ENCODE peak calls at places on chromosome 9, in eight cellular contexts. One of them, this sample, is unnamed.

GRCh38 chr9:98453589-98454311 is 198.3 kb upstream of the TBC1D2 start:
- DNase-seq in MCF 10A: peak; percentile 33
- DNase-seq in activated CD8-positive, alpha-beta memory T cell treated with anti-CD3 and anti-CD28 coated beads, Interleukin-2, amount 50 U/mL, for 48 hours: no peak
- DNase-seq in stimulated activated CD4-positive, alpha-beta T cell treated with anti-CD3 and anti-CD28 coated beads, Interleukin-1b, Interleukin-23, amount 100 ng/mL, for 24 hours: no peak
- DNase-seq in HCT116: no peak
- DNase-seq in HAP-1: no peak
- DNase-seq in AG04450: no peak
- DNase-seq in NCI-H82: no peak
- DNase-seq in this sample: no peak

GRCh38 chr9:38178282-38178681 is 109.3 kb upstream of the SHB start:
- DNase-seq in MCF 10A: no peak
- DNase-seq in activated CD8-positive, alpha-beta memory T cell treated with anti-CD3 and anti-CD28 coated beads, Interleukin-2, amount 50 U/mL, for 48 hours: no peak
- DNase-seq in stimulated activated CD4-positive, alpha-beta T cell treated with anti-CD3 and anti-CD28 coated beads, Interleukin-1b, Interleukin-23, amount 100 ng/mL, for 24 hours: no peak
- DNase-seq in HCT116: peak; percentile 24
- DNase-seq in HAP-1: no peak
- DNase-seq in AG04450: no peak
- DNase-seq in NCI-H82: no peak
- DNase-seq in this sample: no peak

GRCh38 chr9:37988041-37988440 is 81.0 kb downstream of the SHB start:
- DNase-seq in MCF 10A: no peak
- DNase-seq in activated CD8-positive, alpha-beta memory T cell treated with anti-CD3 and anti-CD28 coated beads, Interleukin-2, amount 50 U/mL, for 48 hours: no peak
- DNase-seq in stimulated activated CD4-positive, alpha-beta T cell treated with anti-CD3 and anti-CD28 coated beads, Interleukin-1b, Interleukin-23, amount 100 ng/mL, for 24 hours: no peak
- DNase-seq in HCT116: no peak
- DNase-seq in HAP-1: no peak
- DNase-seq in AG04450: no peak
- DNase-seq in NCI-H82: peak; percentile 67
- DNase-seq in this sample: no peak

GRCh38 chr9:82651474-82651873 is 411.5 kb downstream of the RASEF start:
- DNase-seq in MCF 10A: no peak
- DNase-seq in activated CD8-positive, alpha-beta memory T cell treated with anti-CD3 and anti-CD28 coated beads, Interleukin-2, amount 50 U/mL, for 48 hours: no peak
- DNase-seq in stimulated activated CD4-positive, alpha-beta T cell treated with anti-CD3 and anti-CD28 coated beads, Interleukin-1b, Interleukin-23, amount 100 ng/mL, for 24 hours: no peak
- DNase-seq in HCT116: no peak
- DNase-seq in HAP-1: no peak
- DNase-seq in AG04450: no peak
- DNase-seq in NCI-H82: no peak
- DNase-seq in this sample: no peak

GRCh38 chr9:23938908-23939307 is 112.9 kb upstream of the ELAVL2 start:
- DNase-seq in MCF 10A: no peak
- DNase-seq in activated CD8-positive, alpha-beta memory T cell treated with anti-CD3 and anti-CD28 coated beads, Interleukin-2, amount 50 U/mL, for 48 hours: no peak
- DNase-seq in stimulated activated CD4-positive, alpha-beta T cell treated with anti-CD3 and anti-CD28 coated beads, Interleukin-1b, Interleukin-23, amount 100 ng/mL, for 24 hours: no peak
- DNase-seq in HCT116: no peak
- DNase-seq in HAP-1: no peak
- DNase-seq in AG04450: no peak
- DNase-seq in NCI-H82: no peak
- DNase-seq in this sample: no peak

GRCh38 chr9:129330711-129331279 is 152.7 kb upstream of the IER5L start:
- DNase-seq in MCF 10A: no peak
- DNase-seq in activated CD8-positive, alpha-beta memory T cell treated with anti-CD3 and anti-CD28 coated beads, Interleukin-2, amount 50 U/mL, for 48 hours: no peak
- DNase-seq in stimulated activated CD4-positive, alpha-beta T cell treated with anti-CD3 and anti-CD28 coated beads, Interleukin-1b, Interleukin-23, amount 100 ng/mL, for 24 hours: no peak
- DNase-seq in HCT116: peak; percentile 68
- DNase-seq in HAP-1: no peak
- DNase-seq in AG04450: no peak
- DNase-seq in NCI-H82: no peak
- DNase-seq in this sample: no peak

GRCh38 chr9:84974790-84975189 is 305.3 kb downstream of the NTRK2 start:
- DNase-seq in MCF 10A: no peak
- DNase-seq in activated CD8-positive, alpha-beta memory T cell treated with anti-CD3 and anti-CD28 coated beads, Interleukin-2, amount 50 U/mL, for 48 hours: no peak
- DNase-seq in stimulated activated CD4-positive, alpha-beta T cell treated with anti-CD3 and anti-CD28 coated beads, Interleukin-1b, Interleukin-23, amount 100 ng/mL, for 24 hours: no peak
- DNase-seq in HCT116: no peak
- DNase-seq in HAP-1: no peak
- DNase-seq in AG04450: no peak
- DNase-seq in NCI-H82: no peak
- DNase-seq in this sample: no peak

GRCh38 chr9:14326264-14326826 is 12.4 kb upstream of the NFIB start:
- DNase-seq in MCF 10A: peak; percentile 76
- DNase-seq in activated CD8-positive, alpha-beta memory T cell treated with anti-CD3 and anti-CD28 coated beads, Interleukin-2, amount 50 U/mL, for 48 hours: no peak
- DNase-seq in stimulated activated CD4-positive, alpha-beta T cell treated with anti-CD3 and anti-CD28 coated beads, Interleukin-1b, Interleukin-23, amount 100 ng/mL, for 24 hours: no peak
- DNase-seq in HCT116: no peak
- DNase-seq in HAP-1: no peak
- DNase-seq in AG04450: no peak
- DNase-seq in NCI-H82: peak; percentile 59
- DNase-seq in this sample: no peak

GRCh38 chr9:136437430-136437829 is 2.2 kb downstream of the INPP5E start:
- DNase-seq in MCF 10A: peak; percentile 71
- DNase-seq in activated CD8-positive, alpha-beta memory T cell treated with anti-CD3 and anti-CD28 coated beads, Interleukin-2, amount 50 U/mL, for 48 hours: no peak
- DNase-seq in stimulated activated CD4-positive, alpha-beta T cell treated with anti-CD3 and anti-CD28 coated beads, Interleukin-1b, Interleukin-23, amount 100 ng/mL, for 24 hours: no peak
- DNase-seq in HCT116: no peak
- DNase-seq in HAP-1: no peak
- DNase-seq in AG04450: no peak
- DNase-seq in NCI-H82: no peak
- DNase-seq in this sample: peak; percentile 3

GRCh38 chr9:136093331-136093986 is 1.6 kb downstream of the NACC2 start:
- DNase-seq in MCF 10A: no peak
- DNase-seq in activated CD8-positive, alpha-beta memory T cell treated with anti-CD3 and anti-CD28 coated beads, Interleukin-2, amount 50 U/mL, for 48 hours: no peak
- DNase-seq in stimulated activated CD4-positive, alpha-beta T cell treated with anti-CD3 and anti-CD28 coated beads, Interleukin-1b, Interleukin-23, amount 100 ng/mL, for 24 hours: no peak
- DNase-seq in HCT116: no peak
- DNase-seq in HAP-1: peak; percentile 71
- DNase-seq in AG04450: no peak
- DNase-seq in NCI-H82: no peak
- DNase-seq in this sample: no peak

GRCh38 chr9:72154468-72155281 is 5.4 kb downstream of the GDA start:
- DNase-seq in MCF 10A: peak; percentile 54
- DNase-seq in activated CD8-positive, alpha-beta memory T cell treated with anti-CD3 and anti-CD28 coated beads, Interleukin-2, amount 50 U/mL, for 48 hours: no peak
- DNase-seq in stimulated activated CD4-positive, alpha-beta T cell treated with anti-CD3 and anti-CD28 coated beads, Interleukin-1b, Interleukin-23, amount 100 ng/mL, for 24 hours: no peak
- DNase-seq in HCT116: no peak
- DNase-seq in HAP-1: no peak
- DNase-seq in AG04450: no peak
- DNase-seq in NCI-H82: no peak
- DNase-seq in this sample: no peak

GRCh38 chr9:121009657-121010056 is 40.4 kb downstream of the C5 start:
- DNase-seq in MCF 10A: no peak
- DNase-seq in activated CD8-positive, alpha-beta memory T cell treated with anti-CD3 and anti-CD28 coated beads, Interleukin-2, amount 50 U/mL, for 48 hours: no peak
- DNase-seq in stimulated activated CD4-positive, alpha-beta T cell treated with anti-CD3 and anti-CD28 coated beads, Interleukin-1b, Interleukin-23, amount 100 ng/mL, for 24 hours: no peak
- DNase-seq in HCT116: no peak
- DNase-seq in HAP-1: no peak
- DNase-seq in AG04450: no peak
- DNase-seq in NCI-H82: no peak
- DNase-seq in this sample: no peak

GRCh38 chr9:3971391-3972082 is 328.3 kb downstream of the GLIS3 start:
- DNase-seq in MCF 10A: no peak
- DNase-seq in activated CD8-positive, alpha-beta memory T cell treated with anti-CD3 and anti-CD28 coated beads, Interleukin-2, amount 50 U/mL, for 48 hours: no peak
- DNase-seq in stimulated activated CD4-positive, alpha-beta T cell treated with anti-CD3 and anti-CD28 coated beads, Interleukin-1b, Interleukin-23, amount 100 ng/mL, for 24 hours: no peak
- DNase-seq in HCT116: no peak
- DNase-seq in HAP-1: no peak
- DNase-seq in AG04450: no peak
- DNase-seq in NCI-H82: no peak
- DNase-seq in this sample: no peak

GRCh38 chr9:96413312-96414221 is 4.6 kb downstream of the ZNF367 start:
- DNase-seq in MCF 10A: no peak
- DNase-seq in activated CD8-positive, alpha-beta memory T cell treated with anti-CD3 and anti-CD28 coated beads, Interleukin-2, amount 50 U/mL, for 48 hours: no peak
- DNase-seq in stimulated activated CD4-positive, alpha-beta T cell treated with anti-CD3 and anti-CD28 coated beads, Interleukin-1b, Interleukin-23, amount 100 ng/mL, for 24 hours: no peak
- DNase-seq in HCT116: no peak
- DNase-seq in HAP-1: peak; percentile 62
- DNase-seq in AG04450: no peak
- DNase-seq in NCI-H82: peak; percentile 5
- DNase-seq in this sample: no peak

GRCh38 chr9:136043386-136044054 is 51.6 kb downstream of the NACC2 start:
- DNase-seq in MCF 10A: no peak
- DNase-seq in activated CD8-positive, alpha-beta memory T cell treated with anti-CD3 and anti-CD28 coated beads, Interleukin-2, amount 50 U/mL, for 48 hours: no peak
- DNase-seq in stimulated activated CD4-positive, alpha-beta T cell treated with anti-CD3 and anti-CD28 coated beads, Interleukin-1b, Interleukin-23, amount 100 ng/mL, for 24 hours: no peak
- DNase-seq in HCT116: no peak
- DNase-seq in HAP-1: no peak
- DNase-seq in AG04450: no peak
- DNase-seq in NCI-H82: no peak
- DNase-seq in this sample: no peak

GRCh38 chr9:127970401-127971313 is 10.1 kb downstream of the EEIG1 start:
- DNase-seq in MCF 10A: no peak
- DNase-seq in activated CD8-positive, alpha-beta memory T cell treated with anti-CD3 and anti-CD28 coated beads, Interleukin-2, amount 50 U/mL, for 48 hours: peak; percentile 79
- DNase-seq in stimulated activated CD4-positive, alpha-beta T cell treated with anti-CD3 and anti-CD28 coated beads, Interleukin-1b, Interleukin-23, amount 100 ng/mL, for 24 hours: no peak
- DNase-seq in HCT116: no peak
- DNase-seq in HAP-1: no peak
- DNase-seq in AG04450: no peak
- DNase-seq in NCI-H82: peak; percentile 36
- DNase-seq in this sample: peak; percentile 48

GRCh38 chr9:7273575-7273974 is 515.8 kb downstream of the KDM4C start:
- DNase-seq in MCF 10A: peak; percentile 9
- DNase-seq in activated CD8-positive, alpha-beta memory T cell treated with anti-CD3 and anti-CD28 coated beads, Interleukin-2, amount 50 U/mL, for 48 hours: no peak
- DNase-seq in stimulated activated CD4-positive, alpha-beta T cell treated with anti-CD3 and anti-CD28 coated beads, Interleukin-1b, Interleukin-23, amount 100 ng/mL, for 24 hours: no peak
- DNase-seq in HCT116: no peak
- DNase-seq in HAP-1: peak; percentile 27
- DNase-seq in AG04450: peak; percentile 6
- DNase-seq in NCI-H82: peak; percentile 40
- DNase-seq in this sample: peak; percentile 80

GRCh38 chr9:36603006-36603405 is 30.3 kb downstream of the MELK start:
- DNase-seq in MCF 10A: no peak
- DNase-seq in activated CD8-positive, alpha-beta memory T cell treated with anti-CD3 and anti-CD28 coated beads, Interleukin-2, amount 50 U/mL, for 48 hours: no peak
- DNase-seq in stimulated activated CD4-positive, alpha-beta T cell treated with anti-CD3 and anti-CD28 coated beads, Interleukin-1b, Interleukin-23, amount 100 ng/mL, for 24 hours: no peak
- DNase-seq in HCT116: no peak
- DNase-seq in HAP-1: no peak
- DNase-seq in AG04450: no peak
- DNase-seq in NCI-H82: no peak
- DNase-seq in this sample: no peak

GRCh38 chr9:34501889-34502425 is 20.8 kb downstream of the ENHO start:
- DNase-seq in MCF 10A: no peak
- DNase-seq in activated CD8-positive, alpha-beta memory T cell treated with anti-CD3 and anti-CD28 coated beads, Interleukin-2, amount 50 U/mL, for 48 hours: no peak
- DNase-seq in stimulated activated CD4-positive, alpha-beta T cell treated with anti-CD3 and anti-CD28 coated beads, Interleukin-1b, Interleukin-23, amount 100 ng/mL, for 24 hours: no peak
- DNase-seq in HCT116: no peak
- DNase-seq in HAP-1: no peak
- DNase-seq in AG04450: no peak
- DNase-seq in NCI-H82: peak; percentile 23
- DNase-seq in this sample: peak; percentile 64

GRCh38 chr9:34958411-34958982 is 412 bp downstream of the PHF24 start:
- DNase-seq in MCF 10A: no peak
- DNase-seq in activated CD8-positive, alpha-beta memory T cell treated with anti-CD3 and anti-CD28 coated beads, Interleukin-2, amount 50 U/mL, for 48 hours: no peak
- DNase-seq in stimulated activated CD4-positive, alpha-beta T cell treated with anti-CD3 and anti-CD28 coated beads, Interleukin-1b, Interleukin-23, amount 100 ng/mL, for 24 hours: no peak
- DNase-seq in HCT116: no peak
- DNase-seq in HAP-1: no peak
- DNase-seq in AG04450: no peak
- DNase-seq in NCI-H82: no peak
- DNase-seq in this sample: no peak

GRCh38 chr9:127813739-127814226 is 11.1 kb downstream of the FPGS start:
- DNase-seq in MCF 10A: no peak
- DNase-seq in activated CD8-positive, alpha-beta memory T cell treated with anti-CD3 and anti-CD28 coated beads, Interleukin-2, amount 50 U/mL, for 48 hours: no peak
- DNase-seq in stimulated activated CD4-positive, alpha-beta T cell treated with anti-CD3 and anti-CD28 coated beads, Interleukin-1b, Interleukin-23, amount 100 ng/mL, for 24 hours: no peak
- DNase-seq in HCT116: no peak
- DNase-seq in HAP-1: no peak
- DNase-seq in AG04450: no peak
- DNase-seq in NCI-H82: no peak
- DNase-seq in this sample: no peak

GRCh38 chr9:4118666-4119065 is 181.2 kb downstream of the GLIS3 start:
- DNase-seq in MCF 10A: no peak
- DNase-seq in activated CD8-positive, alpha-beta memory T cell treated with anti-CD3 and anti-CD28 coated beads, Interleukin-2, amount 50 U/mL, for 48 hours: no peak
- DNase-seq in stimulated activated CD4-positive, alpha-beta T cell treated with anti-CD3 and anti-CD28 coated beads, Interleukin-1b, Interleukin-23, amount 100 ng/mL, for 24 hours: no peak
- DNase-seq in HCT116: no peak
- DNase-seq in HAP-1: no peak
- DNase-seq in AG04450: no peak
- DNase-seq in NCI-H82: no peak
- DNase-seq in this sample: no peak

GRCh38 chr9:79264511-79265448 is 307.0 kb upstream of the TLE4 start:
- DNase-seq in MCF 10A: no peak
- DNase-seq in activated CD8-positive, alpha-beta memory T cell treated with anti-CD3 and anti-CD28 coated beads, Interleukin-2, amount 50 U/mL, for 48 hours: no peak
- DNase-seq in stimulated activated CD4-positive, alpha-beta T cell treated with anti-CD3 and anti-CD28 coated beads, Interleukin-1b, Interleukin-23, amount 100 ng/mL, for 24 hours: no peak
- DNase-seq in HCT116: no peak
- DNase-seq in HAP-1: no peak
- DNase-seq in AG04450: no peak
- DNase-seq in NCI-H82: no peak
- DNase-seq in this sample: peak; percentile 76

GRCh38 chr9:81626511-81626910 is 62.8 kb downstream of the TLE1 start:
- DNase-seq in MCF 10A: peak; percentile 75
- DNase-seq in activated CD8-positive, alpha-beta memory T cell treated with anti-CD3 and anti-CD28 coated beads, Interleukin-2, amount 50 U/mL, for 48 hours: no peak
- DNase-seq in stimulated activated CD4-positive, alpha-beta T cell treated with anti-CD3 and anti-CD28 coated beads, Interleukin-1b, Interleukin-23, amount 100 ng/mL, for 24 hours: no peak
- DNase-seq in HCT116: peak; percentile 7
- DNase-seq in HAP-1: no peak
- DNase-seq in AG04450: no peak
- DNase-seq in NCI-H82: no peak
- DNase-seq in this sample: no peak

GRCh38 chr9:89674667-89675402 is 70.0 kb downstream of the GADD45G start:
- DNase-seq in MCF 10A: no peak
- DNase-seq in activated CD8-positive, alpha-beta memory T cell treated with anti-CD3 and anti-CD28 coated beads, Interleukin-2, amount 50 U/mL, for 48 hours: no peak
- DNase-seq in stimulated activated CD4-positive, alpha-beta T cell treated with anti-CD3 and anti-CD28 coated beads, Interleukin-1b, Interleukin-23, amount 100 ng/mL, for 24 hours: no peak
- DNase-seq in HCT116: no peak
- DNase-seq in HAP-1: peak; percentile 90
- DNase-seq in AG04450: no peak
- DNase-seq in NCI-H82: peak; percentile 99
- DNase-seq in this sample: peak; percentile 91

GRCh38 chr9:72907421-72907820 is 45.4 kb downstream of the ALDH1A1 start:
- DNase-seq in MCF 10A: no peak
- DNase-seq in activated CD8-positive, alpha-beta memory T cell treated with anti-CD3 and anti-CD28 coated beads, Interleukin-2, amount 50 U/mL, for 48 hours: no peak
- DNase-seq in stimulated activated CD4-positive, alpha-beta T cell treated with anti-CD3 and anti-CD28 coated beads, Interleukin-1b, Interleukin-23, amount 100 ng/mL, for 24 hours: no peak
- DNase-seq in HCT116: no peak
- DNase-seq in HAP-1: no peak
- DNase-seq in AG04450: no peak
- DNase-seq in NCI-H82: no peak
- DNase-seq in this sample: no peak

GRCh38 chr9:108035485-108035884 is 545.9 kb upstream of the KLF4 start:
- DNase-seq in MCF 10A: no peak
- DNase-seq in activated CD8-positive, alpha-beta memory T cell treated with anti-CD3 and anti-CD28 coated beads, Interleukin-2, amount 50 U/mL, for 48 hours: no peak
- DNase-seq in stimulated activated CD4-positive, alpha-beta T cell treated with anti-CD3 and anti-CD28 coated beads, Interleukin-1b, Interleukin-23, amount 100 ng/mL, for 24 hours: no peak
- DNase-seq in HCT116: no peak
- DNase-seq in HAP-1: no peak
- DNase-seq in AG04450: no peak
- DNase-seq in NCI-H82: no peak
- DNase-seq in this sample: no peak

GRCh38 chr9:7176574-7176973 is 418.8 kb downstream of the KDM4C start:
- DNase-seq in MCF 10A: no peak
- DNase-seq in activated CD8-positive, alpha-beta memory T cell treated with anti-CD3 and anti-CD28 coated beads, Interleukin-2, amount 50 U/mL, for 48 hours: no peak
- DNase-seq in stimulated activated CD4-positive, alpha-beta T cell treated with anti-CD3 and anti-CD28 coated beads, Interleukin-1b, Interleukin-23, amount 100 ng/mL, for 24 hours: no peak
- DNase-seq in HCT116: no peak
- DNase-seq in HAP-1: peak; percentile 26
- DNase-seq in AG04450: no peak
- DNase-seq in NCI-H82: peak; percentile 28
- DNase-seq in this sample: no peak

GRCh38 chr9:134492281-134492691 is 149.3 kb upstream of the COL5A1 start:
- DNase-seq in MCF 10A: no peak
- DNase-seq in activated CD8-positive, alpha-beta memory T cell treated with anti-CD3 and anti-CD28 coated beads, Interleukin-2, amount 50 U/mL, for 48 hours: no peak
- DNase-seq in stimulated activated CD4-positive, alpha-beta T cell treated with anti-CD3 and anti-CD28 coated beads, Interleukin-1b, Interleukin-23, amount 100 ng/mL, for 24 hours: no peak
- DNase-seq in HCT116: no peak
- DNase-seq in HAP-1: no peak
- DNase-seq in AG04450: peak; percentile 87
- DNase-seq in NCI-H82: peak; percentile 99
- DNase-seq in this sample: peak; percentile 73

GRCh38 chr9:124322618-124323432 is 65.1 kb downstream of the NEK6 start:
- DNase-seq in MCF 10A: no peak
- DNase-seq in activated CD8-positive, alpha-beta memory T cell treated with anti-CD3 and anti-CD28 coated beads, Interleukin-2, amount 50 U/mL, for 48 hours: no peak
- DNase-seq in stimulated activated CD4-positive, alpha-beta T cell treated with anti-CD3 and anti-CD28 coated beads, Interleukin-1b, Interleukin-23, amount 100 ng/mL, for 24 hours: no peak
- DNase-seq in HCT116: no peak
- DNase-seq in HAP-1: no peak
- DNase-seq in AG04450: no peak
- DNase-seq in NCI-H82: peak; percentile 76
- DNase-seq in this sample: no peak

GRCh38 chr9:108168451-108168850 is 678.9 kb upstream of the KLF4 start:
- DNase-seq in MCF 10A: no peak
- DNase-seq in activated CD8-positive, alpha-beta memory T cell treated with anti-CD3 and anti-CD28 coated beads, Interleukin-2, amount 50 U/mL, for 48 hours: no peak
- DNase-seq in stimulated activated CD4-positive, alpha-beta T cell treated with anti-CD3 and anti-CD28 coated beads, Interleukin-1b, Interleukin-23, amount 100 ng/mL, for 24 hours: no peak
- DNase-seq in HCT116: no peak
- DNase-seq in HAP-1: no peak
- DNase-seq in AG04450: no peak
- DNase-seq in NCI-H82: no peak
- DNase-seq in this sample: no peak

GRCh38 chr9:6512085-6512657 is 99.2 kb downstream of the UHRF2 start:
- DNase-seq in MCF 10A: no peak
- DNase-seq in activated CD8-positive, alpha-beta memory T cell treated with anti-CD3 and anti-CD28 coated beads, Interleukin-2, amount 50 U/mL, for 48 hours: no peak
- DNase-seq in stimulated activated CD4-positive, alpha-beta T cell treated with anti-CD3 and anti-CD28 coated beads, Interleukin-1b, Interleukin-23, amount 100 ng/mL, for 24 hours: no peak
- DNase-seq in HCT116: no peak
- DNase-seq in HAP-1: no peak
- DNase-seq in AG04450: no peak
- DNase-seq in NCI-H82: no peak
- DNase-seq in this sample: no peak

GRCh38 chr9:94533601-94534000 is 21.3 kb upstream of the PCAT7 start:
- DNase-seq in MCF 10A: no peak
- DNase-seq in activated CD8-positive, alpha-beta memory T cell treated with anti-CD3 and anti-CD28 coated beads, Interleukin-2, amount 50 U/mL, for 48 hours: no peak
- DNase-seq in stimulated activated CD4-positive, alpha-beta T cell treated with anti-CD3 and anti-CD28 coated beads, Interleukin-1b, Interleukin-23, amount 100 ng/mL, for 24 hours: no peak
- DNase-seq in HCT116: no peak
- DNase-seq in HAP-1: no peak
- DNase-seq in AG04450: no peak
- DNase-seq in NCI-H82: no peak
- DNase-seq in this sample: no peak

GRCh38 chr9:134384811-134385479 is 58.7 kb downstream of the RXRA start:
- DNase-seq in MCF 10A: no peak
- DNase-seq in activated CD8-positive, alpha-beta memory T cell treated with anti-CD3 and anti-CD28 coated beads, Interleukin-2, amount 50 U/mL, for 48 hours: no peak
- DNase-seq in stimulated activated CD4-positive, alpha-beta T cell treated with anti-CD3 and anti-CD28 coated beads, Interleukin-1b, Interleukin-23, amount 100 ng/mL, for 24 hours: no peak
- DNase-seq in HCT116: no peak
- DNase-seq in HAP-1: no peak
- DNase-seq in AG04450: no peak
- DNase-seq in NCI-H82: no peak
- DNase-seq in this sample: peak; percentile 52

This sample was measured in left kidney.